ENCODE peak calls at places on chromosomes 7 and 10, in four cellular contexts. V is psoas muscle, P is WERI-Rb-1, L is AG09309. G is an unnamed sample.

GRCh38 chr10:77506517-77506916 is 131.1 kb downstream of the KCNMA1 start:
- DNase-seq in V (no peak), P (no peak), L (no peak), G (no peak)

GRCh38 chr10:132432176-132432540 is 35.2 kb downstream of the PWWP2B start:
- DNase-seq in V (no peak), P (no peak), L (no peak), G (no peak)

GRCh38 chr7:23373151-23374004 is 74.2 kb downstream of the MALSU1 start:
- DNase-seq in V (no peak), P (no peak), L (no peak), G (no peak)

GRCh38 chr7:44713141-44713540 is 35.5 kb upstream of the ZMIZ2 start:
- DNase-seq in V (no peak), P (no peak), L (no peak), G (no peak)

GRCh38 chr7:48389977-48390376 is 218.7 kb downstream of the ABCA13 start:
- DNase-seq in V (no peak), P (no peak), L (peak; percentile 0), G (no peak)

GRCh38 chr10:8365935-8366911 is 311.7 kb downstream of the GATA3 start:
- DNase-seq in V (no peak), P (no peak), L (peak; percentile 67), G (no peak)

GRCh38 chr7:158802535-158803199 is 26.6 kb downstream of the ESYT2 start:
- DNase-seq in V (no peak), P (no peak), L (no peak), G (no peak)

GRCh38 chr7:141646826-141647480 is 55.0 kb downstream of the DENND11 start:
- DNase-seq in V (no peak), P (no peak), L (no peak), G (no peak)

GRCh38 chr7:44196450-44196872 is 4.3 kb upstream of the YKT6 start:
- DNase-seq in V (no peak), P (peak; percentile 76), L (peak; percentile 16), G (peak; percentile 88)

GRCh38 chr7:96314402-96315108 is 7.3 kb downstream of the SLC25A13 start:
- DNase-seq in V (no peak), P (no peak), L (no peak), G (peak; percentile 85)

GRCh38 chr10:127527891-127528290 is 21.2 kb upstream of the NPS start:
- DNase-seq in V (peak; percentile 58), P (no peak), L (no peak), G (no peak)

GRCh38 chr7:123537026-123537642 is 2.7 kb upstream of the IQUB start:
- DNase-seq in V (no peak), P (no peak), L (no peak), G (no peak)

GRCh38 chr7:75776295-75776971 is 4.4 kb upstream of the CCL26 start:
- DNase-seq in V (no peak), P (no peak), L (peak; percentile 90), G (no peak)

GRCh38 chr7:636396-636795 is 90.1 kb upstream of the DNAAF5 start:
- DNase-seq in V (no peak), P (no peak), L (no peak), G (no peak)
- TF ChIP-seq CTCF in V (peak; percentile 54), P (peak; percentile 50), L (peak; percentile 44), G (peak; percentile 39)

DNA sequence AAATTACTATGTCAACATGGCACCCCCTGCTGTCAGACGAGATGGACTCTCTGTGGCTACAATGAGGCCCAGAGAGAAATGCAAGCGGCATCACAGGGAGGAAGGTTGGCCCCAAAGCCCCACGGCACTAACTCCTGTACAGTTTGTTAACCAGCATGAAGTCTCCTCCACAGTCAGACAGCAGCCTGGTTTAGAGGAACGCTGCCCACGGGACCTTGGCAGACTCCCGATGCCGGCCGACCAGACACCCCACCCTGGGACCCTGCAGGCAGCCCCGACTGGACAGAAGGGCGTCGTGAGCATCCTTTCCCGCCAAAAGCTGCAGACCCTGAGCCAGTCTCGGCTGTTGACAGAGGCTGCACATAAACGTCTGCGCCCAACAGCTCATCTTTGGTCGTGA is 158.8 kb downstream of the DIP2C start:
- DNase-seq in V (no peak), P (no peak), L (no peak), G (no peak)
- TF ChIP-seq CTCF in V (no peak), P (no peak), L (no peak), G (no peak)

GRCh38 chr7:97381815-97382214 is 264.3 kb downstream of the SDHAF3 start:
- DNase-seq in V (no peak), P (no peak), L (no peak), G (no peak)
- TF ChIP-seq CTCF in V (no peak), P (no peak), L (no peak), G (no peak)

GRCh38 chr10:82938331-82938730 is 1063.3 kb downstream of the NRG3 start:
- DNase-seq in V (no peak), P (no peak), L (no peak), G (no peak)
- TF ChIP-seq CTCF in V (no peak), P (no peak), L (no peak), G (no peak)

GRCh38 chr7:78377532-78377931 is 579.0 kb downstream of the PHTF2 start:
- DNase-seq in V (no peak), P (no peak), L (no peak), G (no peak)
- TF ChIP-seq CTCF in V (peak; percentile 24), P (peak; percentile 6), L (no peak), G (peak; percentile 73)